ENCODE peak calls at places on chromosomes 12 and 14, in six cellular contexts. One of them, this sample, is unnamed.

GRCh38 chr12:88854260-88854659 is 274.0 kb upstream of the KITLG start:
- DNase-seq in GM12892: no peak
- DNase-seq in stomach: no peak
- DNase-seq in GM12891: no peak
- DNase-seq in IMR-90: peak
- DNase-seq in A549: peak
- DNase-seq in this sample: peak

GRCh38 chr12:15601210-15601800 is 187.9 kb downstream of the EPS8 start:
- DNase-seq in GM12892: no peak
- DNase-seq in stomach: no peak
- DNase-seq in GM12891: no peak
- DNase-seq in IMR-90: peak
- DNase-seq in A549: peak
- DNase-seq in this sample: no peak

GRCh38 chr12:54191126-54191525 is 2.3 kb upstream of the SMUG1 start:
- DNase-seq in GM12892: no peak
- DNase-seq in stomach: no peak
- DNase-seq in GM12891: no peak
- DNase-seq in IMR-90: no peak
- DNase-seq in A549: no peak
- DNase-seq in this sample: no peak

GRCh38 chr14:51609251-51609986 is 42.3 kb upstream of the FRMD6 start:
- DNase-seq in GM12892: no peak
- DNase-seq in stomach: no peak
- DNase-seq in GM12891: no peak
- DNase-seq in IMR-90: peak
- DNase-seq in A549: no peak
- DNase-seq in this sample: no peak

GRCh38 chr12:47276253-47277070 is 196.7 kb upstream of the AMIGO2 start:
- DNase-seq in GM12892: peak
- DNase-seq in stomach: no peak
- DNase-seq in GM12891: peak
- DNase-seq in IMR-90: peak
- DNase-seq in A549: peak
- DNase-seq in this sample: no peak

GRCh38 chr14:32808574-32809098 is 130.0 kb upstream of the NPAS3 start:
- DNase-seq in GM12892: no peak
- DNase-seq in stomach: no peak
- DNase-seq in GM12891: no peak
- DNase-seq in IMR-90: no peak
- DNase-seq in A549: no peak
- DNase-seq in this sample: no peak

GRCh38 chr12:12645485-12645884 is 33.8 kb downstream of the CREBL2 start:
- DNase-seq in GM12892: no peak
- DNase-seq in stomach: no peak
- DNase-seq in GM12891: no peak
- DNase-seq in IMR-90: peak
- DNase-seq in A549: peak
- DNase-seq in this sample: no peak

GRCh38 chr14:60561845-60562746 is 53.1 kb downstream of the SIX6 start:
- DNase-seq in GM12892: peak
- DNase-seq in stomach: peak
- DNase-seq in GM12891: no peak
- DNase-seq in IMR-90: peak
- DNase-seq in A549: peak
- DNase-seq in this sample: peak

GRCh38 chr14:99575043-99576023 is 28.7 kb downstream of the CCDC85C start:
- DNase-seq in GM12892: no peak
- DNase-seq in stomach: peak
- DNase-seq in GM12891: no peak
- DNase-seq in IMR-90: peak
- DNase-seq in A549: peak
- DNase-seq in this sample: peak

GRCh38 chr12:107992870-107993451 is 136.1 kb upstream of the WSCD2 start:
- DNase-seq in GM12892: no peak
- DNase-seq in stomach: no peak
- DNase-seq in GM12891: no peak
- DNase-seq in IMR-90: peak
- DNase-seq in A549: peak
- DNase-seq in this sample: peak

GRCh38 chr14:91369628-91370445 is 47.8 kb downstream of the CCDC88C start:
- DNase-seq in GM12892: no peak
- DNase-seq in stomach: no peak
- DNase-seq in GM12891: no peak
- DNase-seq in IMR-90: no peak
- DNase-seq in A549: no peak
- DNase-seq in this sample: no peak

GRCh38 chr12:81896771-81897170 is 137.6 kb upstream of the PPFIA2 start:
- DNase-seq in GM12892: no peak
- DNase-seq in stomach: no peak
- DNase-seq in GM12891: no peak
- DNase-seq in IMR-90: no peak
- DNase-seq in A549: no peak
- DNase-seq in this sample: no peak

GRCh38 chr12:104555650-104556049 is 98.9 kb downstream of the CHST11 start:
- DNase-seq in GM12892: no peak
- DNase-seq in stomach: no peak
- DNase-seq in GM12891: no peak
- DNase-seq in IMR-90: no peak
- DNase-seq in A549: no peak
- DNase-seq in this sample: no peak

GRCh38 chr14:92613008-92613658 is 99.6 kb downstream of the RIN3 start:
- DNase-seq in GM12892: no peak
- DNase-seq in stomach: no peak
- DNase-seq in GM12891: no peak
- DNase-seq in IMR-90: no peak
- DNase-seq in A549: peak
- DNase-seq in this sample: peak

GRCh38 chr12:29149691-29150382 is 759 bp downstream of the FAR2 start:
- DNase-seq in GM12892: no peak
- DNase-seq in stomach: no peak
- DNase-seq in GM12891: peak
- DNase-seq in IMR-90: no peak
- DNase-seq in A549: no peak
- DNase-seq in this sample: no peak

GRCh38 chr14:104721704-104722431 is 2.2 kb upstream of the ADSS1 start:
- DNase-seq in GM12892: no peak
- DNase-seq in stomach: no peak
- DNase-seq in GM12891: no peak
- DNase-seq in IMR-90: peak
- DNase-seq in A549: no peak
- DNase-seq in this sample: peak

GRCh38 chr14:104724407-104724980 is 465 bp downstream of the ADSS1 start:
- DNase-seq in GM12892: no peak
- DNase-seq in stomach: peak
- DNase-seq in GM12891: no peak
- DNase-seq in IMR-90: no peak
- DNase-seq in A549: peak
- DNase-seq in this sample: no peak

GRCh38 chr14:104722938-104723650 is 935 bp upstream of the ADSS1 start:
- DNase-seq in GM12892: no peak
- DNase-seq in stomach: no peak
- DNase-seq in GM12891: no peak
- DNase-seq in IMR-90: no peak
- DNase-seq in A549: peak
- DNase-seq in this sample: no peak

GRCh38 chr14:104724981-104725771 is 1.1 kb downstream of the ADSS1 start:
- DNase-seq in GM12892: no peak
- DNase-seq in stomach: peak
- DNase-seq in GM12891: no peak
- DNase-seq in IMR-90: no peak
- DNase-seq in A549: peak
- DNase-seq in this sample: no peak

DNA sequence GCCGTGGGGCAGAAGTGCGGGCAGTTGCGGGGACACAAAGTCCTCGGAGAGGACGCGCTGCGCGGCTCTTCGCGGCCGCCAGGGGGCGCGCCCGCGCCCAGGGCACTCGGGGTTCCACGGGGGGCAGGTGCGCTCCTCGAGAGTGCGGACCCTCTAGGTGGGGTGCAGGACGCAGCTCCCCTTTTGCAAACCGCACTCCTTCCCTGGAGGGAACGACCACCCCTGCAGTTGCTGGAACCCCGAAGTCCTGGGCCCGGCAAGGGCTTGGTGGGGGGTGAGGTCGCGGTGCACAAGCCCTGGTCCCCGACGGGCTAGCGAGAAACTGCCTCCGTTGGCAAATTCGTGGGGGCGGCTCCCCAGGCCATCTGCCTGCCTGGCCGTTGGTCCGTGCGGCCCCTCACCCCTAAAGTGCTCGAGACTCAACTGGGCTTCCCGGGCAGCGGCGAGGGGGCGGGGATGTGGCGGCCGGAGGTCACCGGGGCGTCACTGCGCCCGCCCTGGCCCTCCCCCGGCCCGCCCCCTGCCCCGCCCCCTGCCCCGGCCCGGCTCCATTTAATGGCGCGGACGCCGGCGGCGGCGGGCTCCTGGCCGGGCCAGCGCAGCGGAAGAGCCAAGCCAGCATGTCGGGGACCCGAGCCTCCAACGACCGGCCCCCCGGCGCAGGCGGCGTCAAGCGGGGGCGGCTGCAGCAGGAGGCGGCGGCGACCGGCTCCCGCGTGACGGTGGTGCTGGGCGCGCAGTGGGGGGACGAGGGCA is at the start of gene ADSS1:
- DNase-seq in GM12892: peak
- DNase-seq in stomach: peak
- DNase-seq in GM12891: peak
- DNase-seq in IMR-90: no peak
- DNase-seq in A549: peak
- DNase-seq in this sample: no peak
- TF ChIP-seq POLR2A in GM12892: no peak
- TF ChIP-seq POLR2A in stomach: no peak
- TF ChIP-seq POLR2A in GM12891: no peak
- TF ChIP-seq POLR2A in IMR-90: no peak
- TF ChIP-seq POLR2A in A549: peak
- TF ChIP-seq POLR2A in this sample: no peak

GRCh38 chr14:73489481-73490175 is 1.1 kb upstream of the RIOX1 start:
- DNase-seq in GM12892: no peak
- DNase-seq in stomach: no peak
- DNase-seq in GM12891: no peak
- DNase-seq in IMR-90: no peak
- DNase-seq in A549: no peak
- DNase-seq in this sample: no peak

GRCh38 chr14:73492661-73493060 is 1.9 kb downstream of the RIOX1 start:
- DNase-seq in GM12892: no peak
- DNase-seq in stomach: no peak
- DNase-seq in GM12891: no peak
- DNase-seq in IMR-90: no peak
- DNase-seq in A549: no peak
- DNase-seq in this sample: no peak

GRCh38 chr14:73491977-73492552 is 1.3 kb downstream of the RIOX1 start:
- DNase-seq in GM12892: no peak
- DNase-seq in stomach: no peak
- DNase-seq in GM12891: no peak
- DNase-seq in IMR-90: no peak
- DNase-seq in A549: no peak
- DNase-seq in this sample: no peak

GRCh38 chr14:73494593-73494992 is 3.9 kb downstream of the RIOX1 start:
- DNase-seq in GM12892: no peak
- DNase-seq in stomach: no peak
- DNase-seq in GM12891: no peak
- DNase-seq in IMR-90: no peak
- DNase-seq in A549: no peak
- DNase-seq in this sample: no peak

GRCh38 chr14:73491256-73491976 is 683 bp downstream of the RIOX1 start:
- DNase-seq in GM12892: peak
- DNase-seq in stomach: peak
- DNase-seq in GM12891: peak
- DNase-seq in IMR-90: peak
- DNase-seq in A549: peak
- DNase-seq in this sample: peak
- TF ChIP-seq POLR2A in GM12892: peak
- TF ChIP-seq POLR2A in stomach: peak
- TF ChIP-seq POLR2A in GM12891: peak
- TF ChIP-seq POLR2A in IMR-90: peak
- TF ChIP-seq POLR2A in A549: peak
- TF ChIP-seq POLR2A in this sample: no peak

GRCh38 chr14:23021479-23021878 is 11.5 kb upstream of the C14orf93 start:
- DNase-seq in GM12892: no peak
- DNase-seq in stomach: no peak
- DNase-seq in GM12891: no peak
- DNase-seq in IMR-90: no peak
- DNase-seq in A549: no peak
- DNase-seq in this sample: no peak
- TF ChIP-seq POLR2A in GM12892: no peak
- TF ChIP-seq POLR2A in stomach: no peak
- TF ChIP-seq POLR2A in GM12891: no peak
- TF ChIP-seq POLR2A in IMR-90: no peak
- TF ChIP-seq POLR2A in A549: no peak
- TF ChIP-seq POLR2A in this sample: no peak

DNA sequence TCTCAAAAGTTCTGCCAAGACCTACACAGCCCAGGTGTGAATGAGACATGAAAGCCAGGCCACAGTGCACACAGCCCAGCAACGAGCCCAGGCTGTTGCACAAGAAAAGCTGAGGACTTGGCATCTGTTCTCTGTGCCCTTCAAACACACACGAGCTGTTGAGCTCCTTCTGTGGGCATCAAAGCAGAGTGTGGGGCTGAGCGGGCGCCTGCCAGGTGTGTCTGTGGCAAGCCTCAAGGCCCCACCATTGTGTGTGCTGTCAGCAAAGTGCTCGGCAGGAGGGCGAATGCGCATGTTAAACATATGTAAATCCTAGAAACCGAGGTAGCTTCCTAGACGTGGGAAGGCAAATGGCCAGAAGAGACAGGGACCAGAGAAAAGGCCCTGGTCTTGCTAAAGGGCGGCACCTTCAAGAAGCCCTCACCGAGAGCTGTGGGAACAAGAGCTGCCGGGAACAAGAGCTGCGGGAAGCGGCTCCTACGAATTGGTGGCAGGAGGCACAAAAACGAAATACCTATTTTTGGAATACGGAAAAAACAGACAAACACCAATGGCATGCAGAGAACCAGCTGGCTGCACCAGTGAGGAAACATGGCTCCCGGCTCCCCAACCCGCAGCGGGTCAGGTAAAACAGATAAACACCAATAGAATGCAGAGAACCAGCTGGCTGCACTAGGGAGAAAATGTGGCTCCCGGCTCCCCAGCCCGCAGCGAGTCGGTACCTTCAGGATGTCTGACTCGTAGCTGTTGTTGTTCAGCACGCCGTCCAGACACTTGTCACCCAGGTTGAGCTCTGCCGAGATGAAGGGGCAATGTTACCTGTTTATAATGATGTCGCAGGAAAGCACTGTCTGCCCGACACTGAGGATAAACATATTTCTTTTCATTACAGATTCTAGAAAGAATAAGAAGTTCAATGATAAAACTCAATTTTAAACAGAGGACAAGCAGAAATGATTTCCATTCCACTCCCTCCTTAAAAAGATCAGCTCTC is 19.0 kb upstream of the GOLGA3 start:
- DNase-seq in GM12892: no peak
- DNase-seq in stomach: no peak
- DNase-seq in GM12891: no peak
- DNase-seq in IMR-90: no peak
- DNase-seq in A549: no peak
- DNase-seq in this sample: no peak
- TF ChIP-seq POLR2A in GM12892: no peak
- TF ChIP-seq POLR2A in stomach: no peak
- TF ChIP-seq POLR2A in GM12891: no peak
- TF ChIP-seq POLR2A in IMR-90: no peak
- TF ChIP-seq POLR2A in A549: no peak
- TF ChIP-seq POLR2A in this sample: no peak

This sample was measured in H54.